ENCODE peak calls at places on chromosomes 4 and X, in four cellular contexts. P is ovary, Z is AG04450, Q is PC-3. B is an unnamed sample. For H3K9me3, the result is how much of the 10 kb centered on the place peaks cover.

GRCh38 chrX:49155243-49155899 is 7.2 kb upstream of the MAGIX start:
- DNase-seq in Q (peak), P (no peak), Z (no peak), B (peak)

GRCh38 chrX:41781500-41781899 is 57.5 kb downstream of the GPR82 start:
- DNase-seq in P (no peak), Q (peak), Z (no peak), B (peak)

GRCh38 chrX:20718592-20718991 is 451.9 kb upstream of the RPS6KA3 start:
- DNase-seq in P (no peak), Q (no peak), Z (no peak), B (no peak)

GRCh38 chr4:138035781-138036258 is 206.3 kb downstream of the SLC7A11 start:
- DNase-seq in Z (no peak), Q (peak), P (no peak), B (peak)

GRCh38 chr4:48269861-48270515 is 350 bp upstream of the TEC start:
- DNase-seq in Q (peak), P (peak), Z (no peak), B (peak)

GRCh38 chrX:29397506-29397905 is 810.3 kb downstream of the IL1RAPL1 start:
- DNase-seq in P (no peak), Z (peak), Q (no peak), B (no peak)

GRCh38 chr4:44120646-44121045 is 328.0 kb downstream of the KCTD8 start:
- DNase-seq in Z (no peak), Q (no peak), P (no peak), B (no peak)

GRCh38 chr4:23105759-23106370 is 413.1 kb downstream of the GBA3 start:
- DNase-seq in Q (peak), Z (no peak), P (no peak), B (no peak)

GRCh38 chr4:179666226-179666625 is 2224.0 kb upstream of the AGA start:
- DNase-seq in Q (no peak), Z (no peak), P (no peak), B (no peak)

GRCh38 chr4:173025131-173025530 is 143.5 kb upstream of the GALNT7 start:
- DNase-seq in Z (peak), Q (peak), P (no peak), B (peak)

GRCh38 chr4:36244257-36245084 is at the start of gene ARAP2:
- DNase-seq in P (peak), Q (peak), Z (no peak), B (peak)

GRCh38 chr4:176654565-176655216 is 138.0 kb downstream of the VEGFC start:
- DNase-seq in Z (no peak), P (no peak), Q (no peak), B (peak)

GRCh38 chrX:123339201-123339905 is 155.3 kb downstream of the GRIA3 start:
- DNase-seq in Q (peak), Z (no peak), P (no peak), B (no peak)

GRCh38 chr4:6383929-6384328 is 88.5 kb downstream of the PPP2R2C start:
- DNase-seq in P (no peak), Z (no peak), Q (no peak), B (no peak)

GRCh38 chr4:43048570-43048969 is 156.1 kb downstream of the GRXCR1 start:
- DNase-seq in Z (no peak), Q (peak), P (no peak), B (no peak)

GRCh38 chr4:80082693-80083092 is 9.7 kb upstream of the ANTXR2 start:
- DNase-seq in Z (no peak), P (no peak), Q (peak), B (no peak)

GRCh38 chr4:99847362-99847976 is 30.8 kb downstream of the DAPP1 start:
- DNase-seq in Q (no peak), Z (no peak), P (no peak), B (peak)

GRCh38 chrX:29627833-29628232 is 587.5 kb upstream of the MAGEB2 start:
- DNase-seq in Q (peak), P (no peak), Z (no peak), B (no peak)

GRCh38 chrX:29470029-29470428 is 745.3 kb upstream of the MAGEB2 start:
- DNase-seq in P (no peak), Z (peak), Q (no peak), B (no peak)

GRCh38 chr4:5863461-5864113 is 29.3 kb downstream of the CRMP1 start:
- DNase-seq in Q (peak), Z (peak), P (no peak), B (peak)

GRCh38 chr4:20273793-20274192 is 22.1 kb downstream of the SLIT2 start:
- DNase-seq in P (no peak), Z (no peak), Q (no peak), B (no peak)

GRCh38 chrX:15468036-15468435 is 25.1 kb downstream of the PIR start:
- DNase-seq in P (no peak), Q (peak), Z (peak), B (no peak)

GRCh38 chr4:8904041-8904501 is 32.4 kb upstream of the HMX1 start:
- DNase-seq in P (no peak), Z (no peak), Q (no peak), B (no peak)

GRCh38 chr4:21830272-21830671 is 118.3 kb downstream of the KCNIP4 start:
- DNase-seq in P (no peak), Z (no peak), Q (no peak), B (no peak)

GRCh38 chr4:94455081-94455480 is 3.3 kb downstream of the PDLIM5 start:
- DNase-seq in Z (peak), P (peak), Q (peak), B (no peak)

GRCh38 chr4:89751416-89751815 is 85.5 kb downstream of the SNCA start:
- DNase-seq in Z (no peak), P (no peak), Q (no peak), B (no peak)

GRCh38 chrX:68823413-68824151 is 5.2 kb upstream of the EFNB1 start:
- DNase-seq in Q (no peak), P (no peak), Z (no peak), B (no peak)

GRCh38 chr4:48017108-48017527 is 546 bp downstream of the NIPAL1 start:
- DNase-seq in P (peak), Z (no peak), Q (peak), B (no peak)

GRCh38 chrX:19772759-19773623 is 114.4 kb downstream of the SH3KBP1 start:
- DNase-seq in Q (peak), P (no peak), Z (no peak), B (peak)

GRCh38 chr4:133921280-133922195 is 280.1 kb downstream of the PABPC4L start:
- DNase-seq in P (no peak), Z (no peak), Q (peak), B (no peak)

GRCh38 chrX:50725310-50725709 is 88.7 kb downstream of the SHROOM4 start:
- DNase-seq in Q (no peak), P (no peak), Z (no peak), B (no peak)

GRCh38 chrX:47285762-47286320 is 53.0 kb downstream of the USP11 start:
- DNase-seq in P (no peak), Q (no peak), Z (no peak), B (no peak)

GRCh38 chr4:10456270-10457254 is 664 bp downstream of the ZNF518B start:
- DNase-seq in P (peak), Q (peak), Z (no peak), B (peak)

GRCh38 chr4:18366762-18367358 is 345.3 kb upstream of the LCORL start:
- DNase-seq in Q (peak), P (no peak), Z (no peak), B (peak)

GRCh38 chrX:69065451-69065850 is 99.8 kb downstream of the PJA1 start:
- DNase-seq in P (no peak), Q (peak), Z (no peak), B (no peak)

GRCh38 chrX:103253608-103254007 is 1.3 kb downstream of the TCEAL8 start:
- DNase-seq in P (no peak), Q (no peak), Z (no peak), B (no peak)

GRCh38 chrX:118588715-118589114 is 93.1 kb downstream of the DOCK11 start:
- DNase-seq in Z (no peak), P (no peak), Q (no peak), B (no peak)

GRCh38 chrX:45309096-45309495 is 108.4 kb upstream of the DIPK2B start:
- DNase-seq in P (no peak), Q (no peak), Z (no peak), B (no peak)

GRCh38 chrX:40154853-40155616 is 57.3 kb upstream of the BCOR start:
- DNase-seq in Q (peak), P (peak), Z (no peak), B (peak)
- H3K9me3 ChIP-seq in Q (under half), P (under half), Z (under half), B (under half)

GRCh38 chr4:143251348-143251747 is 66.6 kb downstream of the USP38 start:
- DNase-seq in Q (no peak), P (no peak), Z (no peak), B (no peak)

GRCh38 chr4:143253156-143253555 is 68.4 kb downstream of the USP38 start:
- DNase-seq in Z (no peak), P (no peak), Q (peak), B (no peak)

GRCh38 chr4:143250617-143251016 is 65.9 kb downstream of the USP38 start:
- DNase-seq in Z (no peak), Q (no peak), P (no peak), B (no peak)

GRCh38 chr4:143252478-143252877 is 67.8 kb downstream of the USP38 start:
- DNase-seq in P (no peak), Z (no peak), Q (peak), B (no peak)

GRCh38 chr4:143251781-143252180 is 67.1 kb downstream of the USP38 start:
- DNase-seq in P (no peak), Z (peak), Q (peak), B (no peak)
- H3K4me3 ChIP-seq in P (no peak), Z (no peak), Q (no peak), B (no peak)

GRCh38 chr4:156591679-156592078 is 379.9 kb downstream of the PDGFC start:
- DNase-seq in Z (no peak), Q (no peak), P (no peak), B (no peak)

GRCh38 chr4:156596026-156596425 is 375.6 kb downstream of the PDGFC start:
- DNase-seq in Z (no peak), Q (no peak), P (no peak), B (no peak)

GRCh38 chr4:156595041-156595440 is 376.6 kb downstream of the PDGFC start:
- DNase-seq in Q (peak), Z (no peak), P (no peak), B (no peak)

GRCh38 chr4:156594619-156595018 is 377.0 kb downstream of the PDGFC start:
- DNase-seq in Z (no peak), Q (peak), P (no peak), B (no peak)

DNA sequence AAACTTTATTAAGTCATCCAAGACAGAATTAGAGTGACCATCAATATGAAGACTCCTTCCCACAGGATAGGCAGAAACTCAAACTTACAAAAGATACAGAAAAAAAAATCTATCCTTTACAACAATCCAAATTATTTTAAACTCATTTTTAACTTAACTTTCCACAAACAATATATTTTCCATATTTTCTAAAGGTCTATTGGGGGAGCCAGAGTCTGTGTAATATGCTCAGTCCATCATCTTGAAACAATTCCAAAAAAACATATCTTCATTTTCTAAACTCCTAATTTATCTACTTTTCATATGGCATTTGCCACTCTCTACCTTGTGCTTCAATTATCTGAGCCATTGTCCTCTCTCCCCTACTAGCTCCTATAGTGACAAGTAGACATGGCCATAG is 378.1 kb downstream of the PDGFC start:
- DNase-seq in Z (no peak), Q (no peak), P (no peak), B (no peak)
- TF ChIP-seq CTCF in Z (no peak), Q (no peak), P (no peak), B (no peak)

DNA sequence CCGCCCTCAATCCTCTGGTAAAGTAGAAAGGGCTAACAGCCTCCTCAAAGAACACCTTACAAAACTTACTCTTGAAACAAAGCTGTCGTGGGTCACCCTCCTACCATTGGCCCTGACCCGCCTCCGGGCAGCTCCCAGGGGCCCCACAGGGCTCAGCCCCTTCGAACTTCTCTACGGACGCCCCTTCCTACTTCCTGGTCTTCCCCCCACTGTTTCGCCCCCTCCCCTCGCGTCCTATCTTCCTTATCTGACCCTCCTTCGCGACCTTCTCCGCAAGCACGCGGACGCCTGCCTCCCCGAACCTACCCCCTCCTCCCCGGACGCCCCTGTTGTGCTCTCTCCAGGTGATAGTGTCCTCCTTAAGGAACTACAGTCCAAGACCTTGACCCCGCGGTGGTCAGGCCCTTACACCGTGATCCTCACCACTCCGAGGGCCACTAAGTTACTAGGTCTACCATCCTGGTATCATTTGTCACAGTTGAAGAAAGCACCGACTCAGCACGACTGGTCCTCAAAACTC is 963.1 kb downstream of the RPA4 start:
- DNase-seq in Z (no peak), P (no peak), Q (no peak), B (no peak)
- H3K9me3 ChIP-seq in Z (under half), P (under half), Q (under half), B (under half)

GRCh38 chrX:2391869-2392606 is 108.7 kb downstream of the DHRSX start:
- DNase-seq in Q (peak), P (no peak), Z (peak), B (no peak)
- H3K4me3 ChIP-seq in Q (no peak), P (no peak), Z (no peak), B (no peak)

GRCh38 chrX:39935414-39936064 is 162.2 kb downstream of the BCOR start:
- DNase-seq in Q (no peak), P (no peak), Z (no peak), B (no peak)
- TF ChIP-seq CTCF in Q (no peak), P (no peak), Z (no peak), B (no peak)

GRCh38 chr4:182625193-182625592 is 292.0 kb downstream of the DCTD start:
- DNase-seq in P (no peak), Q (no peak), Z (no peak), B (no peak)
- H3K9me3 ChIP-seq in P (under half), Q (under half), Z (under half), B (under half)

B was measured in MM.1S.